ENCODE peak calls at places on chromosome 17, in four cellular contexts. P, V, Q and J are unnamed samples.

GRCh38 chr17:45019177-45019711 is 32.2 kb downstream of the DCAKD start:
- DNase-seq in V (peak), Q (no peak), P (peak), J (peak)

GRCh38 chr17:4110152-4110551 is 32.7 kb downstream of the ZZEF1 start:
- DNase-seq in Q (peak), V (no peak), P (no peak), J (no peak)

GRCh38 chr17:79174193-79174765 is 99.7 kb downstream of the ENGASE start:
- DNase-seq in Q (no peak), V (no peak), P (no peak), J (no peak)

GRCh38 chr17:37406635-37407455 is at the start of the genes ACACA and TADA2A:
- DNase-seq in V (peak), P (peak), Q (peak), J (peak)

GRCh38 chr17:74702132-74702876 is 10.4 kb downstream of the CD300LF start:
- DNase-seq in P (no peak), Q (no peak), V (no peak), J (no peak)

GRCh38 chr17:31448467-31449077 is 57.1 kb downstream of the RAB11FIP4 start:
- DNase-seq in Q (no peak), P (no peak), V (no peak), J (peak)

GRCh38 chr17:17362531-17362930 is 59.4 kb downstream of the NT5M start:
- DNase-seq in P (no peak), V (peak), Q (no peak), J (no peak)

GRCh38 chr17:33778505-33779398 is 476.3 kb upstream of the CCL2 start:
- DNase-seq in Q (peak), V (no peak), P (no peak), J (peak)

GRCh38 chr17:80586464-80587228 is 42.0 kb downstream of the RPTOR start:
- DNase-seq in P (no peak), V (no peak), Q (no peak), J (no peak)

GRCh38 chr17:35700157-35700556 is 31.3 kb upstream of the RASL10B start:
- DNase-seq in Q (no peak), V (no peak), P (no peak), J (no peak)

GRCh38 chr17:36939059-36939943 is 2.0 kb downstream of the LHX1 start:
- DNase-seq in P (no peak), Q (no peak), V (no peak), J (no peak)

GRCh38 chr17:73872816-73873215 is 228.6 kb upstream of the SDK2 start:
- DNase-seq in Q (no peak), P (no peak), V (no peak), J (no peak)

GRCh38 chr17:58172369-58173071 is 5.7 kb downstream of the OR4D2 start:
- DNase-seq in P (no peak), V (no peak), Q (no peak), J (peak)

GRCh38 chr17:57256708-57257112 is 387 bp downstream of the MSI2 start:
- DNase-seq in Q (no peak), V (no peak), P (no peak), J (no peak)

GRCh38 chr17:83083368-83084201 is 4.2 kb downstream of the METRNL start:
- DNase-seq in P (no peak), Q (peak), V (no peak), J (peak)

GRCh38 chr17:19513897-19514488 is 19.7 kb upstream of the SLC47A1 start:
- DNase-seq in V (peak), P (peak), Q (peak), J (peak)

GRCh38 chr17:2986925-2987324 is 76.5 kb downstream of the OR1D5 start:
- DNase-seq in V (no peak), P (no peak), Q (no peak), J (no peak)

GRCh38 chr17:60863892-60864673 is 186.4 kb downstream of the BCAS3 start:
- DNase-seq in V (no peak), P (no peak), Q (no peak), J (no peak)

GRCh38 chr17:61279476-61280145 is 120.0 kb upstream of the TBX2 start:
- DNase-seq in P (no peak), V (no peak), Q (no peak), J (no peak)

GRCh38 chr17:82408938-82409318 is 9.2 kb upstream of the HEXD start:
- DNase-seq in Q (no peak), V (no peak), P (no peak), J (no peak)

GRCh38 chr17:4947411-4948165 is 742 bp downstream of the PFN1 start:
- DNase-seq in P (peak), V (peak), Q (peak), J (peak)

GRCh38 chr17:81256616-81257015 is 17.5 kb downstream of the NDUFAF8 start:
- DNase-seq in V (no peak), P (peak), Q (peak), J (no peak)

GRCh38 chr17:15659663-15660062 is 24.4 kb downstream of the TRIM16 start:
- DNase-seq in Q (no peak), P (peak), V (no peak), J (peak)

GRCh38 chr17:35337364-35337763 is 36.1 kb downstream of the SLFN11 start:
- DNase-seq in V (no peak), Q (no peak), P (no peak), J (no peak)

GRCh38 chr17:57463103-57463885 is 207.0 kb downstream of the MSI2 start:
- DNase-seq in P (no peak), Q (peak), V (no peak), J (peak)

GRCh38 chr17:4536259-4536741 is 18.9 kb downstream of the MYBBP1A start:
- DNase-seq in P (no peak), V (peak), Q (no peak), J (no peak)

GRCh38 chr17:61454095-61454931 is 2.1 kb downstream of the TBX4 start:
- DNase-seq in P (no peak), Q (no peak), V (peak), J (no peak)

GRCh38 chr17:79706931-79707382 is 23.8 kb upstream of the ENPP7 start:
- DNase-seq in V (no peak), Q (no peak), P (no peak), J (no peak)

GRCh38 chr17:63405741-63406261 is 40.3 kb downstream of the CYB561 start:
- DNase-seq in P (no peak), Q (peak), V (no peak), J (peak)

GRCh38 chr17:27366438-27366837 is 72.5 kb downstream of the WSB1 start:
- DNase-seq in V (no peak), P (no peak), Q (no peak), J (no peak)

GRCh38 chr17:18356624-18357023 is 6.7 kb downstream of the SHMT1 start:
- DNase-seq in V (no peak), P (no peak), Q (no peak), J (no peak)

GRCh38 chr17:45956090-45956489 is 43.0 kb upstream of the STH start:
- DNase-seq in P (no peak), V (no peak), Q (no peak), J (no peak)

GRCh38 chr17:63976702-63977101 is 4.0 kb upstream of the SCN4A start:
- DNase-seq in Q (no peak), P (no peak), V (no peak), J (no peak)

GRCh38 chr17:27628376-27628775 is 2.6 kb upstream of the LGALS9 start:
- DNase-seq in P (no peak), V (no peak), Q (no peak), J (no peak)

GRCh38 chr17:72556944-72557826 is 436.4 kb downstream of the SOX9 start:
- DNase-seq in Q (peak), V (no peak), P (peak), J (peak)

GRCh38 chr17:17540935-17541639 is 44.9 kb upstream of the RASD1 start:
- DNase-seq in P (peak), V (peak), Q (no peak), J (no peak)

GRCh38 chr17:15883617-15884111 is 61.3 kb upstream of the ADORA2B start:
- DNase-seq in V (no peak), P (no peak), Q (peak), J (no peak)

DNA sequence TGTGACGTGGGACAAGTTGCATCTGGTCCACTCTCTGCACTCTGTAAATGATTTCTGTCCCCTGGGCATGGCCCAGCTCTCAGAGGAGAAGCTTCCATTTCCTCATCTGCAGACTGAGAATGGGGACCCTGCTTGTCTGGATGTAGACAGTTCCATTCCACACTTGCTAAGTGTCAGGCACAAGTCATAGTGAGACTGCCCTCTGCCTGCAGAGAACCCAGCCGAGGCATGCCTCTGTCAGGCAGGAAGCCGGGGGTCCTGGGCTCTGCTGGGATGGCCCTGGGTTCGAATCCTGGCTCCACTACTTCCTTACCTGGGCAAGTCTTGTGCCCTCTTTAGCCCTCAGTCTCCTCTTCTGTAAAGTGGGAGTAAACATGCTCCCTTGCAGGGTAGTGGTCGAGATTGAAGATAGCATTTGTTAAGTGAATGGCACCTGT is 4.1 kb downstream of the MAP2K3 start:
- DNase-seq in Q (no peak), P (no peak), V (no peak), J (peak)
- TF ChIP-seq CTCF in Q (peak), P (no peak), V (no peak), J (no peak)

DNA sequence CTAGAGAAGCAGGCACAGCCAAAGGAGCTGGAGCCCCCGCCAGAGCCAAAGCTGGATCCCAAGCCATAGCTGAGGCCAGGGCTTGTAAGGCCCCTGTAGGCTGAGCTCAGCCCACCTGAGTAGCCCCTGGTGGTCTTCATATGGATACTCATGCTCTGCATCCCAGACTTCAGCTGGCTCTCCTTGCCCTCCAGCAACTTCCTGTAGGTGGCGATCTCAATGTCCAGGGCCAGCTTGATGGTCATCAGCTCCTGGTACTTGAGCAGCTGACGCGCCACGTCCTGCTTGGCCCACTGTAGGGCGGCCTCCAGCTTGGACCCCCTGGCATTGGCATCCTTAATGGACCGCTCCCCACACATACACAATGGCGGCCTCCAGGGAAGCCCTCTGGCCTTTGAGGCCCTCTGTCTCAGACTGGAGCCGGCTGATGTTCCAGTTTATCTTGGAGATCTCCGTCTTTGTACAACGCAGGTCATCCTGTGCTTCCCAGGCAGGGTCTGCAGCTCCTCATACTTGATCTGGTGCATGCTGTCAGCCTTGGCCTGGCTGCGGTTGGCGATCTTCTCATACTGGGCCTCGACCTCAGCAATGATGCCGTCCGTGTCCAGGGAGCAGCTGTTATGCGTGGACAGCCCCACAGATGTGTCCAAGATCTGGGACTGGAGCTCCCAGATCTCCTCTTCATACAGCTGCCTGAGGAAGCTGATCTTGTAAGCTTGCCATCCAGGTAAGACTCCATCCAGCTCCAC is 28.9 kb downstream of the IKZF3 start:
- DNase-seq in Q (no peak), P (no peak), V (no peak), J (peak)
- TF ChIP-seq CTCF in Q (no peak), P (no peak), V (no peak), J (no peak)

GRCh38 chr17:67620088-67620487 is 97.6 kb upstream of the NOL11 start:
- DNase-seq in P (no peak), V (no peak), Q (no peak), J (no peak)
- TF ChIP-seq CTCF in P (no peak), V (no peak), Q (no peak), J (no peak)

DNA sequence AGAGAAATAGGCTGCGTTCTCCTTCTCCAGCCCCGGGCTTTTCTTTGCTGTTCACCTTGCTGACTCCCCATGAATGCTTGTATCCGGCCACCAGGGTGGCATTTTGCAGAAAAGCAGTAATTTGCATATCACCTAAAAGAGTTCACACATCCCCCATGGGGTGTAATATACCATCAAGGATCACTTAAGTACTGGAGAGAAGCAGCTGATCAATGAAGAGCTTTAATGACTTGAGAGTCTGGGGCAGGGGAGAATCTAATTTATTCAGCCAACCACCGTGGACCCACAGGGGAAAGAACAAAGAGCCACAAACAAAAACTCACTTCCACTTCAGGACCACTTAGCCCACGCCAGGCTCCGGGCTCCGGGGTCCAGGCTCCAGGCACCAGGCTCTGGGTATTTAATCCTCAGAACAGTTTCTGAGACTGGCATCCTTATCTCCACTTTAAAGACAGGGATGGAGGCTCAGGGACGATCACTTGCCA is 33.9 kb upstream of the SEC14L1 start:
- DNase-seq in Q (no peak), P (no peak), V (no peak), J (no peak)
- TF ChIP-seq CTCF in Q (no peak), P (no peak), V (no peak), J (no peak)

GRCh38 chr17:8075081-8075480 is 12.4 kb downstream of the ALOX12B start:
- DNase-seq in P (no peak), V (no peak), Q (no peak), J (no peak)

GRCh38 chr17:8072339-8072726 is 15.2 kb downstream of the ALOX12B start:
- DNase-seq in V (no peak), P (no peak), Q (no peak), J (no peak)

GRCh38 chr17:8073627-8074485 is 13.7 kb downstream of the ALOX12B start:
- DNase-seq in P (peak), Q (peak), V (peak), J (peak)

GRCh38 chr17:8071496-8071895 is 16.0 kb downstream of the ALOX12B start:
- DNase-seq in P (no peak), Q (no peak), V (no peak), J (no peak)

GRCh38 chr17:8072727-8073461 is 14.6 kb downstream of the ALOX12B start:
- DNase-seq in V (no peak), Q (no peak), P (no peak), J (no peak)
- TF ChIP-seq CTCF in V (no peak), Q (no peak), P (no peak), J (no peak)